ENCODE peak calls at places on chromosome 21, in seven cellular contexts. L is astrocyte of the cerebellum, C is GM23338, U is progenitor cell of endocrine pancreas, G is choroid plexus epithelial cell, I is epithelial cell of esophagus, T is H9. M is an unnamed sample.

GRCh38 chr21:34693192-34693810 is 24.5 kb downstream of the CLIC6 start:
- DNase-seq in U (no peak), T (peak; percentile 43), C (peak; percentile 85), I (peak; percentile 78), L (peak; percentile 59), G (peak; percentile 80), M (peak; percentile 83)

GRCh38 chr21:18759751-18760161 is 356.2 kb upstream of the TMPRSS15 start:
- DNase-seq in L (no peak), I (no peak), G (no peak), U (no peak), C (no peak), T (no peak), M (peak; percentile 29)

GRCh38 chr21:31660134-31660565 is 657 bp downstream of the SOD1 start:
- DNase-seq in I (no peak), C (peak; percentile 44), T (no peak), G (peak; percentile 22), L (no peak), U (no peak), M (peak; percentile 21)

GRCh38 chr21:10273196-10273595 is 248.2 kb upstream of the TPTE start:
- DNase-seq in U (no peak), T (no peak), L (no peak), G (no peak), I (peak; percentile 33), C (no peak), M (no peak)

GRCh38 chr21:15065381-15066230 is 806 bp upstream of the NRIP1 start:
- DNase-seq in U (peak; percentile 14), G (peak; percentile 93), C (peak; percentile 79), L (peak; percentile 53), I (peak; percentile 73), T (peak; percentile 62), M (peak; percentile 76)

GRCh38 chr21:37531402-37532042 is 164.9 kb downstream of the DYRK1A start:
- DNase-seq in U (no peak), L (no peak), I (no peak), G (no peak), T (no peak), C (no peak), M (peak; percentile 33)

GRCh38 chr21:15703932-15704331 is 25.9 kb upstream of the USP25 start:
- DNase-seq in U (no peak), T (no peak), C (no peak), I (no peak), G (no peak), L (no peak), M (no peak)

GRCh38 chr21:41166947-41167346 is 1.0 kb upstream of the BACE2 start:
- DNase-seq in L (no peak), G (no peak), I (no peak), T (no peak), U (no peak), C (peak; percentile 17), M (no peak)

GRCh38 chr21:35273331-35273730 is 224.2 kb upstream of the RUNX1 start:
- DNase-seq in T (peak; percentile 35), L (no peak), U (no peak), G (no peak), I (peak; percentile 79), C (peak; percentile 37), M (peak; percentile 73)

GRCh38 chr21:38984982-38985422 is 179.3 kb downstream of the ETS2 start:
- DNase-seq in T (no peak), C (no peak), U (no peak), L (peak; percentile 85), I (no peak), G (peak; percentile 38), M (no peak)

GRCh38 chr21:39612233-39613028 is at the start of gene B3GALT5:
- DNase-seq in C (peak; percentile 94), U (peak; percentile 37), T (peak; percentile 77), G (peak; percentile 34), L (no peak), I (peak; percentile 7), M (peak; percentile 45)

GRCh38 chr21:39132248-39132647 is 51.0 kb downstream of the PSMG1 start:
- DNase-seq in C (no peak), L (no peak), T (no peak), I (peak; percentile 31), G (peak; percentile 21), U (no peak), M (no peak)

GRCh38 chr21:26224351-26224750 is 53.8 kb upstream of the APP start:
- DNase-seq in U (no peak), G (no peak), I (peak; percentile 8), C (no peak), L (no peak), T (no peak), M (no peak)

GRCh38 chr21:36773111-36773510 is 74.2 kb downstream of the SIM2 start:
- DNase-seq in C (no peak), G (peak; percentile 69), T (no peak), I (peak; percentile 89), L (peak; percentile 65), U (no peak), M (peak; percentile 82)

GRCh38 chr21:15557925-15558324 is 171.9 kb upstream of the USP25 start:
- DNase-seq in I (no peak), U (no peak), C (no peak), L (no peak), G (no peak), T (no peak), M (no peak)

GRCh38 chr21:32975811-32976507 is 49.8 kb upstream of the OLIG2 start:
- DNase-seq in C (no peak), G (no peak), I (no peak), U (no peak), L (no peak), T (no peak), M (no peak)
- TF ChIP-seq CTCF in C (no peak), G (no peak), I (no peak), U (no peak), L (no peak), T (no peak), M (no peak)

DNA sequence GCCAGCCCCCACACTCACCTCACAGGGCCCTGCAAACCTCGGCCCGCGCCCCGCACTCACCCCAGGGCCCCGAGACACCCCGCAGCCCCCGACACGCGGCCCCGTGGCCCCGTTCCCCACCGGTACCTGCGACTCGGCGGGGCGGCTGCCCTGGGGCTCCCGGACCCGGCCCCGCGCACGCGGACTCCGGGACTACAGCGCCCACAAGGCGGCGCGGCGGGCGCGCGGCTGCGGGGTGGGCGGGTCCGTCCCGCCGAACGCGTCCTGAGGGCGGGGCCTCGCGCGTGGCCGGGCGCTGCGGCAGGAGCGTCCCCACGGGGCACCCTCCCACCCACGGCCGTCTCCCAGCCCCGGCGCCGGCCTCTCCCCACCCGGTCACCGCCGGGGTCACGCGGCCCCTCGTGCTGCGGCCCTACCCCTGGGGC is at the start of gene SLC19A1:
- DNase-seq in T (peak; percentile 34), L (no peak), U (peak; percentile 56), G (peak; percentile 54), C (peak; percentile 66), I (peak; percentile 68), M (peak; percentile 77)
- TF ChIP-seq CTCF in T (peak; percentile 27), L (peak; percentile 26), U (peak; percentile 55), G (peak; percentile 26), C (no peak), I (no peak), M (no peak)

DNA sequence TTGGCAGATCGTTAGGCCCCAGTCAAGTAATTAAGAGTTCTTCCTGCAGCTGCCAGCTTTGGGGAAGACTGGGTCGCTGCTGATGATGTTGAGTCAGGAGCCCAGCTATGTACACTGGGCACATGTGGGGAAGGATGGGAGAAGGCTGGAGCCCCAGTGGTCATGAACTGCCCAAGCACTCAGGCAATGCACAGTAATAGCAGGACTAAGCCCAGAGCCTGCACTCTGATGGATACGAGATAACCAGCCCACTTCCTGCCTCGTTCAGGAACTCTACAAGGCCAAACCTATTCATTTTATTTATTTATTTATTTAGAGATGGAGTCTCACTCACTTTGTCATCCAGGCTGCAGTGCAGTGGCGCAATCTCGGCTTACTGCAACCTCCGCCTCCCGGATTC is 81.1 kb upstream of the BTG3 start:
- DNase-seq in G (no peak), L (no peak), T (no peak), U (no peak), C (no peak), I (no peak), M (no peak)
- TF ChIP-seq CTCF in G (no peak), L (no peak), T (no peak), U (no peak), C (no peak), I (no peak), M (no peak)

DNA sequence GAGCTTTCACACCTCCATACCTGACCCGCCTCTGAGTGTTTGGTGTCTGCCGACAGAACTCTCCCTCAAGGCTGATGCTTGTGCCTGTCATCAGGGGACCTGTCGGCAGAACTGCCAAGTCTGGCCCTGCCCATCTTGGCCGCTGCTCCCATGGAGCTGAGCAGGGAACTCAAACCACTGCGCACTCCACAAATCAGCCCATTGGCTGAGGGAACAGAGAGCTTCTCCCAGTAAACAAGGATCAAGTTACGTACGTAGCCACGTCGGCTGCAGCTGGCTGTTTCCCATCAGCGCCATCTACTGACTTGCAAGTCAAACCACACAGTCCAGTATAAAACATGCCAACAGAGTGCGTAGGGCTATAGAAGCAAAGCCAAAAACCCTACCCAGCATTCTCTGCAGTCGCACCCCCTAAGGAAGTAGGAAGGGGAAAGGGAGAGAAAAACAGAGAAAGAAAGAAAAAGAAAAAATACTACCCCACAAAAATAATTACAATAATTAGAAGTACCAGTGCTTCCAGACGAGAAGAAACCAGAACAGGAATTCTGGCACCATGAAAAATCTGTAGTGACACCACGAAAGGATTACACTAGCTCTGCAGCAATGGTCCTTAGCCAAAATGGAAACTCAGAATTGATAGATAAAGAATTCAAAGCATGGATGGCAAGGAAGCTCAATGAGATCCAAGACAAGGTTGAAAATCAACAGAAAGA is 13.1 kb downstream of the KRTAP13-1 start:
- DNase-seq in C (peak; percentile 96), L (peak; percentile 64), I (peak; percentile 94), U (peak; percentile 48), T (peak; percentile 98), G (peak; percentile 84), M (peak; percentile 93)
- TF ChIP-seq CTCF in C (peak; percentile 71), L (peak; percentile 68), I (peak; percentile 76), U (peak; percentile 70), T (peak; percentile 75), G (peak; percentile 66), M (peak; percentile 83)

GRCh38 chr21:45384656-45385548 is 20.1 kb upstream of the COL18A1 start:
- DNase-seq in L (no peak), G (no peak), I (no peak), T (no peak), C (no peak), U (no peak), M (no peak)
- TF ChIP-seq CTCF in L (no peak), G (no peak), I (no peak), T (no peak), C (no peak), U (no peak), M (no peak)

GRCh38 chr21:43209575-43210453 is 41.0 kb downstream of the CRYAA start:
- DNase-seq in T (peak; percentile 21), G (peak; percentile 76), U (peak; percentile 6), I (peak; percentile 27), C (no peak), L (peak; percentile 8), M (peak; percentile 94)
- TF ChIP-seq CTCF in T (no peak), G (no peak), U (no peak), I (no peak), C (no peak), L (no peak), M (no peak)

DNA sequence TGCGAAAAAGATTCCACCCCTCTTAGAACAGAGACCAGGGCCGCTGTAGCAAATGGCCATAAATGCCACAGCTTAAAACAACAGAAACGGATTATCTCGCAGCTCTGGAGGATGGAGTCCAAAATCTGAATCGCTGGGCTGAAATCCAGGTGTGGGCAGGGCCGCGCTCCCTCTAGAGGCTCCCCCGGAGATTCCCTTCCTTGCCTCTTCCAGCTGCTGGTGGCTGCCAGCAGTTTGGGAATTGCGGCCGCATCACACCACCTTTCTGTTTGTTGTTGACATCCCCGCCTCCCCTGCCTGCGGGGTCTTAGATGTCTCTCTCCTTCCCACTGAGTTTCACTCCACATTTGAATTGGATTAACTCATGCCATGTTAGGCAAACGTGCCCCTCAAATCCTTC is 15.6 kb downstream of the PDE9A start:
- DNase-seq in I (no peak), C (peak; percentile 79), T (peak; percentile 67), U (no peak), L (no peak), G (no peak), M (peak; percentile 52)
- TF ChIP-seq CTCF in I (peak; percentile 33), C (peak; percentile 44), T (peak; percentile 56), U (peak; percentile 29), L (peak; percentile 31), G (no peak), M (peak; percentile 62)